ENCODE peak calls at places on chromosomes 16 and 17, in five cellular contexts. U, X, J, I and F are unnamed samples.

GRCh38 chr16:82699262-82699661 is 72.5 kb downstream of the CDH13 start:
- DNase-seq in U (no peak), X (no peak), I (no peak), J (no peak), F (no peak)

GRCh38 chr16:59632266-59632855 is 898.2 kb upstream of the GOT2 start:
- DNase-seq in U (no peak), J (no peak), I (no peak), X (no peak), F (no peak)

GRCh38 chr16:48231675-48232214 is 12.4 kb upstream of the LONP2 start:
- DNase-seq in I (no peak), U (no peak), X (peak; percentile 42), J (peak; percentile 35), F (no peak)

GRCh38 chr16:583815-584591 is 5.9 kb upstream of the RAB40C start:
- DNase-seq in X (no peak), U (no peak), I (no peak), J (no peak), F (no peak)

GRCh38 chr17:75595284-75595918 is 7.8 kb downstream of the MYO15B start:
- DNase-seq in U (no peak), J (no peak), X (no peak), I (no peak), F (no peak)

GRCh38 chr16:16763449-16763848 is 384.5 kb downstream of the NPIPA7 start:
- DNase-seq in U (no peak), X (no peak), I (no peak), J (no peak), F (no peak)

GRCh38 chr16:66986559-66986958 is 1.8 kb upstream of the CES4A start:
- DNase-seq in I (no peak), J (no peak), U (no peak), X (no peak), F (no peak)

GRCh38 chr17:9644910-9645751 is at the start of gene USP43:
- DNase-seq in I (peak; percentile 15), X (no peak), J (peak; percentile 81), U (no peak), F (peak; percentile 75)

GRCh38 chr17:4004517-4005295 is 40.5 kb upstream of the ATP2A3 start:
- DNase-seq in U (no peak), I (peak; percentile 50), J (peak; percentile 76), X (no peak), F (peak; percentile 61)

GRCh38 chr17:33976816-33977215 is 278.3 kb upstream of the CCL2 start:
- DNase-seq in I (no peak), J (no peak), X (no peak), U (no peak), F (no peak)

DNA sequence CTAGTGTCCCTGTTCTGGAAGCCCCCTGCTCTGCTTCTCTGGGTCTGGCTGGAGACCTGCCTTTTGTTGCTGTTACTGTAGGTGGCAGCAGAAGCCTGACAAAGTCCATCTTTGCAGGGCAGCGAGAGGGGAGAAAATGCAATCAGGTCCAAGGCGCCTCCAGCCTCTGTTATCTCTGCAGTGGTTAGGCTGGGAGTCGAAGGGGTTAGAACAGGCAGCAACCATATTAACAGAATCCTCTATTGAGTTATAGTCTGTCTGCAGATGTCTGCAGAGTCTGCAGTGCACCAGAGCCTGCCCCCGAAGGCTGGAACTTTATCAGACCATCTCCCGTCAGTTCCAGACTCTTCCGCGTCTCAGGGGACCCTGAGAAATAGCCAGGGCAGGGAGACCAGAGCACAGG is 404.9 kb upstream of the EEF2KMT start:
- DNase-seq in U (no peak), X (no peak), I (no peak), J (no peak), F (no peak)
- TF ChIP-seq CTCF in U (peak; percentile 6), X (peak; percentile 35), I (no peak), J (no peak), F (no peak)

GRCh38 chr17:8409966-8410881 is 12.6 kb upstream of the RNF222 start:
- DNase-seq in U (peak; percentile 76), X (peak; percentile 75), I (peak; percentile 83), J (peak; percentile 92), F (peak; percentile 91)
- H3K4me3 ChIP-seq in U (peak overlapping the region; percentile 34), X (no peak overlapping the region), I (no peak overlapping the region), J (no peak overlapping the region), F (no peak overlapping the region)

GRCh38 chr16:14302031-14302398 is 230.9 kb downstream of the MRTFB start:
- DNase-seq in I (peak; percentile 76), X (peak; percentile 74), J (peak; percentile 39), U (no peak), F (peak; percentile 79)

GRCh38 chr16:14302399-14303181 is 231.5 kb downstream of the MRTFB start:
- DNase-seq in I (peak; percentile 45), U (no peak), X (no peak), J (no peak), F (peak; percentile 16)

GRCh38 chr16:14301150-14302030 is 230.3 kb downstream of the MRTFB start:
- DNase-seq in I (peak; percentile 44), X (peak; percentile 31), U (no peak), J (peak; percentile 36), F (peak; percentile 73)

GRCh38 chr16:14298374-14299122 is 227.4 kb downstream of the MRTFB start:
- DNase-seq in U (no peak), X (no peak), I (no peak), J (no peak), F (no peak)

GRCh38 chr16:14300631-14301149 is 229.6 kb downstream of the MRTFB start:
- DNase-seq in X (peak; percentile 86), I (peak; percentile 75), U (no peak), J (peak; percentile 62), F (peak; percentile 83)
- TF ChIP-seq CTCF in X (peak; percentile 80), I (peak; percentile 46), U (peak; percentile 55), J (peak; percentile 30), F (peak; percentile 51)

GRCh38 chr17:83096401-83097220 is 17.2 kb downstream of the METRNL start:
- DNase-seq in I (no peak), X (no peak), U (no peak), J (peak; percentile 66), F (peak; percentile 86)

GRCh38 chr17:83094291-83094690 is 14.9 kb downstream of the METRNL start:
- DNase-seq in U (no peak), J (no peak), X (no peak), I (no peak), F (no peak)

GRCh38 chr17:83093506-83093905 is 14.1 kb downstream of the METRNL start:
- DNase-seq in I (no peak), U (no peak), X (no peak), J (no peak), F (no peak)

GRCh38 chr17:83092931-83093330 is 13.5 kb downstream of the METRNL start:
- DNase-seq in X (no peak), U (no peak), J (no peak), I (no peak), F (no peak)

DNA sequence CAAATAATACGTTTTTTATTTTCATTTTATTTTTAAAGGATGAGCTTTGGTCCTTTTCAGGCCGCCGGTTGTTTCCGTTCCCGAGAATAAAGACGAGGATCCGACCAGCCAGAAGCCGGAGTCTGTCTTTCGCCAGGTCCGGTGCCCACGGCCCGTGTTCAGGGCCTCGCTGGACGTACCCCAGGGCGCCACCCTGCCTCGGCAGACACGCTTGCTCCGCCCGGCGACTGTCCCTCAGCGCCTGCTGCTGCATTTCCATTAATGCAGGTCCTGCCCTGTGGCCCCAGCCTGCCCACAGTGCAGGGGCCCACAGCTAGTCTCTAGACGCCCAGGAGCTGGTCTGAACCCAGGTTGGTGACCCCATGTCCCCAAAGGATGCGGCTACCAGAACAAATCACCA is 15.6 kb downstream of the METRNL start:
- DNase-seq in I (no peak), U (no peak), X (no peak), J (no peak), F (no peak)
- H3K4me3 ChIP-seq in I (no peak overlapping the region), U (no peak overlapping the region), X (no peak overlapping the region), J (no peak overlapping the region), F (no peak overlapping the region)

GRCh38 chr17:61863801-61864126 is 436 bp upstream of the BRIP1 start:
- DNase-seq in J (no peak), I (no peak), U (no peak), X (no peak), F (no peak)

GRCh38 chr17:61862105-61862574 is 1.2 kb downstream of the BRIP1 start:
- DNase-seq in J (no peak), X (no peak), I (no peak), U (no peak), F (no peak)

GRCh38 chr17:61867033-61867432 is 3.7 kb upstream of the BRIP1 start:
- DNase-seq in I (no peak), J (no peak), X (no peak), U (no peak), F (no peak)

GRCh38 chr17:61868074-61868473 is 4.7 kb upstream of the BRIP1 start:
- DNase-seq in J (no peak), X (no peak), U (no peak), I (no peak), F (no peak)

GRCh38 chr17:61862975-61863800 is at the start of gene BRIP1:
- DNase-seq in J (peak; percentile 96), U (peak; percentile 40), I (peak; percentile 90), X (peak; percentile 96), F (peak; percentile 94)
- TF ChIP-seq CTCF in J (no peak), U (no peak), I (no peak), X (no peak), F (no peak)

DNA sequence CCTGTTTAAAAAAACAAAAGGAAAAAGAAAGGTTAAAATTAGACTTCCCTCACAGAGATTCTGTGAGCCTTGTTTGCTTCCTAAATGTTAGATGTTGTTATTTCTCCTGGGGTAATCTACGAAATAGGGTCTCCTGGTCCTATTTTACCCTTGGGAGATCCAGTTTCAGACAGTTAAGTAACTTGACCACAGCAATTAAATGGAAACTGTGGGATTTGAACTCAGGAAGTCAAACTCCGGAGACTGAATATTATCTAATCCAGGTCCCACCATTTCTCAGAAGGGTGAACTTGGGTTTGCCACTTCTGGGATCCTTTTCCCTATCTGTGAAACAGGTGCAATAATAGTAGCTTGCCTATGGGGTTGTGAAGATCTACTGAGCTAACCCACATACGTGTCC is 6.4 kb upstream of the TMC5 start:
- DNase-seq in I (no peak), U (no peak), X (no peak), J (no peak), F (no peak)
- H3K4me3 ChIP-seq in I (no peak overlapping the region), U (peak overlapping the region; percentile 63), X (peak overlapping the region; percentile 55), J (peak overlapping the region; percentile 50), F (no peak overlapping the region)

GRCh38 chr16:46883690-46884512 is at the start of gene GPT2:
- DNase-seq in U (peak; percentile 55), X (peak; percentile 97), J (peak; percentile 99), I (peak; percentile 99), F (peak; percentile 99)
- TF ChIP-seq CTCF in U (peak; percentile 7), X (no peak), J (no peak), I (peak; percentile 15), F (no peak)

DNA sequence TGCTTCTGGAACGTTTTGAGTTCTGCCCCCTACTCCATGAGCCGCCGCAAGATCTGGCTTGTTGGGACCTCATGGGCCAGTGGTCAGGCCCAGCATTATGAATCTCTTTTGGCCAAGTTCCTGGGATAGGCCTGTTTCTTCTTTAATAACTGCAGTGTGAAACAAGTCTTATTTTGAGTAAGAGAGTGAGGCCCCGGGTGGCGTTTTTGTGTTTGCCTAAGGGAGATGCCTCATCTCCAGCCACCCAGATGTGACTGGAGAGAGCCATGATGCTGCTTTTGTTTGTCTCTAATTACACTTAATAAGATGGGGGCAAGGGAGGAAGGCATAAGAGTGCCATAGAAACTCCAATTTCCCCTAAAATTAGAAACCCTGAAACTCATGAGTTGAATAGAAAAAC is 39.8 kb downstream of the KSR1 start:
- DNase-seq in U (no peak), I (no peak), J (no peak), X (no peak), F (no peak)
- H3K4me3 ChIP-seq in U (no peak overlapping the region), I (no peak overlapping the region), J (no peak overlapping the region), X (no peak overlapping the region), F (no peak overlapping the region)